ENCODE peak calls at places on chromosomes 2 and 18, in six cellular contexts. One of them, this sample, is unnamed.

GRCh38 chr2:241814571-241815476 is 5.8 kb downstream of the NEU4 start:
- DNase-seq in endothelial cell of umbilical vein: no peak
- DNase-seq in HepG2: no peak
- DNase-seq in GM12878: no peak
- DNase-seq in A549: no peak
- DNase-seq in K562: no peak
- DNase-seq in this sample: peak; percentile 2

GRCh38 chr2:24613154-24613814 is 122.2 kb downstream of the NCOA1 start:
- DNase-seq in GM12878: peak; percentile 32
- DNase-seq in K562: peak; percentile 65
- DNase-seq in endothelial cell of umbilical vein: peak; percentile 45
- DNase-seq in HepG2: peak; percentile 54
- DNase-seq in A549: no peak
- DNase-seq in this sample: peak; percentile 82

GRCh38 chr2:146817613-146818012 is 1027.2 kb upstream of the ACVR2A start:
- DNase-seq in K562: no peak
- DNase-seq in GM12878: no peak
- DNase-seq in endothelial cell of umbilical vein: peak; percentile 7
- DNase-seq in A549: no peak
- DNase-seq in HepG2: no peak
- DNase-seq in this sample: no peak

GRCh38 chr2:145159676-145160075 is 639.8 kb upstream of the ZEB2 start:
- DNase-seq in endothelial cell of umbilical vein: no peak
- DNase-seq in HepG2: no peak
- DNase-seq in K562: no peak
- DNase-seq in A549: no peak
- DNase-seq in GM12878: no peak
- DNase-seq in this sample: no peak

GRCh38 chr2:122535960-122536517 is 780.6 kb downstream of the TSN start:
- DNase-seq in HepG2: no peak
- DNase-seq in A549: no peak
- DNase-seq in endothelial cell of umbilical vein: no peak
- DNase-seq in GM12878: no peak
- DNase-seq in K562: no peak
- DNase-seq in this sample: no peak

GRCh38 chr18:33404244-33404873 is 36.2 kb downstream of the CCDC178 start:
- DNase-seq in GM12878: no peak
- DNase-seq in K562: no peak
- DNase-seq in HepG2: no peak
- DNase-seq in endothelial cell of umbilical vein: peak; percentile 2
- DNase-seq in A549: no peak
- DNase-seq in this sample: no peak

GRCh38 chr2:19802088-19802806 is 99.5 kb downstream of the TTC32 start:
- DNase-seq in A549: no peak
- DNase-seq in K562: no peak
- DNase-seq in endothelial cell of umbilical vein: no peak
- DNase-seq in GM12878: no peak
- DNase-seq in HepG2: no peak
- DNase-seq in this sample: no peak

GRCh38 chr2:10414000-10414451 is 34.1 kb downstream of the ODC1 start:
- DNase-seq in endothelial cell of umbilical vein: no peak
- DNase-seq in A549: no peak
- DNase-seq in HepG2: no peak
- DNase-seq in K562: no peak
- DNase-seq in GM12878: no peak
- DNase-seq in this sample: no peak

GRCh38 chr2:172639823-172640222 is 83.9 kb downstream of the PDK1 start:
- DNase-seq in endothelial cell of umbilical vein: no peak
- DNase-seq in A549: no peak
- DNase-seq in K562: peak; percentile 24
- DNase-seq in HepG2: no peak
- DNase-seq in GM12878: no peak
- DNase-seq in this sample: peak; percentile 47

GRCh38 chr18:9405130-9405529 is 70.2 kb upstream of the RALBP1 start:
- DNase-seq in endothelial cell of umbilical vein: no peak
- DNase-seq in GM12878: no peak
- DNase-seq in A549: no peak
- DNase-seq in HepG2: no peak
- DNase-seq in K562: peak; percentile 49
- DNase-seq in this sample: no peak

GRCh38 chr18:7896164-7896563 is 329.0 kb downstream of the PTPRM start:
- DNase-seq in endothelial cell of umbilical vein: no peak
- DNase-seq in K562: no peak
- DNase-seq in GM12878: no peak
- DNase-seq in HepG2: no peak
- DNase-seq in A549: no peak
- DNase-seq in this sample: no peak

GRCh38 chr18:44107187-44107586 is 573.5 kb upstream of the SETBP1 start:
- DNase-seq in HepG2: no peak
- DNase-seq in GM12878: no peak
- DNase-seq in K562: no peak
- DNase-seq in endothelial cell of umbilical vein: no peak
- DNase-seq in A549: no peak
- DNase-seq in this sample: no peak

GRCh38 chr18:25646971-25647370 is 295.0 kb upstream of the ZNF521 start:
- DNase-seq in GM12878: no peak
- DNase-seq in endothelial cell of umbilical vein: no peak
- DNase-seq in HepG2: no peak
- DNase-seq in A549: no peak
- DNase-seq in K562: no peak
- DNase-seq in this sample: no peak

GRCh38 chr2:55111570-55112228 is 61.4 kb upstream of the RTN4 start:
- DNase-seq in endothelial cell of umbilical vein: peak; percentile 49
- DNase-seq in A549: peak; percentile 44
- DNase-seq in HepG2: peak; percentile 68
- DNase-seq in GM12878: no peak
- DNase-seq in K562: peak; percentile 87
- DNase-seq in this sample: peak; percentile 100

GRCh38 chr2:100215375-100215774 is 73.0 kb upstream of the AFF3 start:
- DNase-seq in endothelial cell of umbilical vein: no peak
- DNase-seq in GM12878: no peak
- DNase-seq in K562: no peak
- DNase-seq in A549: no peak
- DNase-seq in HepG2: no peak
- DNase-seq in this sample: no peak

GRCh38 chr2:20633794-20634259 is 17.1 kb downstream of the HS1BP3 start:
- DNase-seq in GM12878: no peak
- DNase-seq in K562: no peak
- DNase-seq in endothelial cell of umbilical vein: peak; percentile 26
- DNase-seq in HepG2: no peak
- DNase-seq in A549: no peak
- DNase-seq in this sample: no peak

GRCh38 chr18:55988537-55988936 is 400.5 kb upstream of the TCF4 start:
- DNase-seq in K562: no peak
- DNase-seq in A549: no peak
- DNase-seq in endothelial cell of umbilical vein: peak; percentile 94
- DNase-seq in GM12878: no peak
- DNase-seq in HepG2: no peak
- DNase-seq in this sample: no peak

GRCh38 chr2:219739061-219739460 is 111.6 kb downstream of the SLC4A3 start:
- DNase-seq in HepG2: no peak
- DNase-seq in K562: no peak
- DNase-seq in GM12878: no peak
- DNase-seq in A549: no peak
- DNase-seq in endothelial cell of umbilical vein: no peak
- DNase-seq in this sample: no peak

GRCh38 chr2:106269591-106270291 is 75.6 kb upstream of the UXS1 start:
- DNase-seq in GM12878: no peak
- DNase-seq in endothelial cell of umbilical vein: no peak
- DNase-seq in K562: peak; percentile 28
- DNase-seq in HepG2: no peak
- DNase-seq in A549: peak; percentile 6
- DNase-seq in this sample: peak; percentile 6

GRCh38 chr2:218871345-218872302 is 9.0 kb upstream of the WNT10A start:
- DNase-seq in K562: no peak
- DNase-seq in A549: no peak
- DNase-seq in GM12878: no peak
- DNase-seq in endothelial cell of umbilical vein: no peak
- DNase-seq in HepG2: no peak
- DNase-seq in this sample: no peak

GRCh38 chr2:215870088-215870490 is 143.3 kb downstream of the MREG start:
- DNase-seq in endothelial cell of umbilical vein: no peak
- DNase-seq in A549: no peak
- DNase-seq in K562: peak; percentile 39
- DNase-seq in HepG2: no peak
- DNase-seq in GM12878: no peak
- DNase-seq in this sample: no peak

GRCh38 chr2:229575569-229576315 is 138.6 kb downstream of the DNER start:
- DNase-seq in GM12878: no peak
- DNase-seq in K562: no peak
- DNase-seq in A549: no peak
- DNase-seq in HepG2: no peak
- DNase-seq in endothelial cell of umbilical vein: no peak
- DNase-seq in this sample: no peak

GRCh38 chr2:181673178-181673577 is 7.1 kb downstream of the NEUROD1 start:
- DNase-seq in endothelial cell of umbilical vein: no peak
- DNase-seq in A549: no peak
- DNase-seq in K562: no peak
- DNase-seq in GM12878: peak; percentile 30
- DNase-seq in HepG2: no peak
- DNase-seq in this sample: no peak

GRCh38 chr2:127640082-127641072 is 5.6 kb upstream of the GPR17 start:
- DNase-seq in A549: no peak
- DNase-seq in GM12878: no peak
- DNase-seq in endothelial cell of umbilical vein: no peak
- DNase-seq in K562: no peak
- DNase-seq in HepG2: peak; percentile 44
- DNase-seq in this sample: peak; percentile 70

GRCh38 chr2:118834901-118835738 is 12.3 kb downstream of the EN1 start:
- DNase-seq in K562: no peak
- DNase-seq in endothelial cell of umbilical vein: no peak
- DNase-seq in HepG2: no peak
- DNase-seq in A549: no peak
- DNase-seq in GM12878: no peak
- DNase-seq in this sample: no peak

GRCh38 chr2:240557101-240557751 is 562 bp downstream of the ANKMY1 start:
- DNase-seq in A549: no peak
- DNase-seq in K562: no peak
- DNase-seq in GM12878: no peak
- DNase-seq in endothelial cell of umbilical vein: no peak
- DNase-seq in HepG2: no peak
- DNase-seq in this sample: no peak

GRCh38 chr2:85605406-85606115 is 3.1 kb upstream of the TMEM150A start:
- DNase-seq in K562: no peak
- DNase-seq in endothelial cell of umbilical vein: peak; percentile 83
- DNase-seq in HepG2: peak; percentile 87
- DNase-seq in GM12878: no peak
- DNase-seq in A549: no peak
- DNase-seq in this sample: no peak

GRCh38 chr2:202750778-202751427 is 116.1 kb downstream of the FAM117B start:
- DNase-seq in K562: no peak
- DNase-seq in A549: no peak
- DNase-seq in HepG2: no peak
- DNase-seq in endothelial cell of umbilical vein: peak; percentile 24
- DNase-seq in GM12878: no peak
- DNase-seq in this sample: no peak

GRCh38 chr2:31219131-31219969 is 2.0 kb upstream of the CAPN14 start:
- DNase-seq in endothelial cell of umbilical vein: no peak
- DNase-seq in A549: no peak
- DNase-seq in GM12878: peak; percentile 79
- DNase-seq in K562: no peak
- DNase-seq in HepG2: no peak
- DNase-seq in this sample: peak; percentile 15

GRCh38 chr18:76493213-76494107 is 1.6 kb downstream of the ZNF516 start:
- DNase-seq in A549: peak; percentile 54
- DNase-seq in endothelial cell of umbilical vein: peak; percentile 51
- DNase-seq in GM12878: no peak
- DNase-seq in K562: peak; percentile 8
- DNase-seq in HepG2: peak; percentile 82
- DNase-seq in this sample: peak; percentile 65

GRCh38 chr2:72780483-72780882 is 45.4 kb downstream of the EXOC6B start:
- DNase-seq in GM12878: no peak
- DNase-seq in endothelial cell of umbilical vein: peak; percentile 84
- DNase-seq in K562: no peak
- DNase-seq in A549: no peak
- DNase-seq in HepG2: peak; percentile 23
- DNase-seq in this sample: peak; percentile 30

GRCh38 chr18:79510046-79510685 is 114.4 kb downstream of the NFATC1 start:
- DNase-seq in HepG2: no peak
- DNase-seq in K562: no peak
- DNase-seq in A549: no peak
- DNase-seq in GM12878: no peak
- DNase-seq in endothelial cell of umbilical vein: no peak
- DNase-seq in this sample: no peak

DNA sequence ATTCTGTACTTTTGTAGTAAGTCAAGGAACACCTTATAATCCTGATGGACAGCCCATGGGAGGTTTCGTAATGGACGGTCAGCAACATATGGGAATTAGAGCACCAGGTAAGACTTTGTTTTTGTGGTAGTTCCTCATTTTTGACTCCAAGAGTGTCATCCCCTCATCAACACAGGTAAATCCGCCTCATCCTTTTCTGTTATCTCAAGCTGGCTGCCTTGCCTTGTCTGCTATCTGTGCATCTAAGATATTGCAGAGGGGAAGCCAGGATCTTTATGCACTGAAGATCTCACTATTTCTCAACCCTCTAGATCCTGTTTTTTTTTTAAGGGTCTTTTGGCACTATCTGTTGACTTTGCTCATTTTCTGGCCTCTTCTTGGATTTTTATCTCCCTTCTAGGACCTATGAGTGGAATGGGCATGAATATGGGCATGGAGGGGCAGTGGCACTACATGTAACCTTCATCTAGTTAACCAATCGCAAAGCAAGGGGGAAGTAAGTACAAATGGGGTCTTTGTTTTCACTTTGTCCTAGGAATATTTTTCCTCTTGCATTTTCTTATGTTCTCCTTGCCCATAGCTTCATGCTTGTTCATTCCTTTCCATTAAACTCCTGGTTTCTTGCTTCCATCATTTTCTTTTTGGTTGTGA is 133.8 kb downstream of the MEIS1 start:
- DNase-seq in HepG2: no peak
- DNase-seq in A549: no peak
- DNase-seq in GM12878: no peak
- DNase-seq in endothelial cell of umbilical vein: no peak
- DNase-seq in K562: no peak
- DNase-seq in this sample: no peak
- H3K4me3 ChIP-seq in HepG2: no peak overlapping the region
- H3K4me3 ChIP-seq in A549: no peak overlapping the region
- H3K4me3 ChIP-seq in GM12878: no peak overlapping the region
- H3K4me3 ChIP-seq in endothelial cell of umbilical vein: no peak overlapping the region
- H3K4me3 ChIP-seq in K562: no peak overlapping the region
- H3K4me3 ChIP-seq in this sample: no peak overlapping the region

GRCh38 chr2:69926849-69927515 is 12.1 kb downstream of the MXD1 start:
- DNase-seq in endothelial cell of umbilical vein: no peak
- DNase-seq in A549: no peak
- DNase-seq in HepG2: peak; percentile 86
- DNase-seq in GM12878: no peak
- DNase-seq in K562: no peak
- DNase-seq in this sample: peak; percentile 93
- TF ChIP-seq MYC in endothelial cell of umbilical vein: no peak
- TF ChIP-seq MYC in A549: no peak
- TF ChIP-seq MYC in HepG2: no peak
- TF ChIP-seq MYC in GM12878: no peak
- TF ChIP-seq MYC in K562: no peak
- TF ChIP-seq MYC in this sample: no peak

GRCh38 chr18:2958819-2959298 is 54.1 kb downstream of the LPIN2 start:
- DNase-seq in endothelial cell of umbilical vein: no peak
- DNase-seq in GM12878: no peak
- DNase-seq in A549: no peak
- DNase-seq in K562: no peak
- DNase-seq in HepG2: no peak
- DNase-seq in this sample: peak; percentile 26
- TF ChIP-seq MAX in endothelial cell of umbilical vein: no peak
- TF ChIP-seq MAX in GM12878: no peak
- TF ChIP-seq MAX in A549: no peak
- TF ChIP-seq MAX in K562: no peak
- TF ChIP-seq MAX in HepG2: no peak
- TF ChIP-seq MAX in this sample: no peak

GRCh38 chr2:134260726-134261125 is 6.9 kb downstream of the MGAT5 start:
- DNase-seq in endothelial cell of umbilical vein: no peak
- DNase-seq in HepG2: no peak
- DNase-seq in GM12878: no peak
- DNase-seq in A549: no peak
- DNase-seq in K562: no peak
- DNase-seq in this sample: no peak
- H3K4me3 ChIP-seq in endothelial cell of umbilical vein: no peak overlapping the region
- H3K4me3 ChIP-seq in HepG2: no peak overlapping the region
- H3K4me3 ChIP-seq in GM12878: peak overlapping the region; percentile 37
- H3K4me3 ChIP-seq in A549: no peak overlapping the region
- H3K4me3 ChIP-seq in K562: no peak overlapping the region
- H3K4me3 ChIP-seq in this sample: no peak overlapping the region